ENCODE peak calls at places on chromosome 6, in five cellular contexts. O, W, J, C and Q are unnamed samples.

GRCh38 chr6:55636406-55637102 is 57.6 kb upstream of the HMGCLL1 start:
- DNase-seq in O (no peak), W (no peak), J (no peak), C (no peak), Q (no peak)

GRCh38 chr6:14965340-14966102 is 280.3 kb upstream of the JARID2 start:
- DNase-seq in O (no peak), W (no peak), J (no peak), C (no peak), Q (no peak)

GRCh38 chr6:43450699-43451131 is 4.6 kb downstream of the DLK2 start:
- DNase-seq in O (no peak), W (no peak), J (no peak), C (no peak), Q (no peak)

GRCh38 chr6:34414999-34415858 is 10.6 kb downstream of the RPS10 start:
- DNase-seq in O (peak; percentile 79), W (peak; percentile 54), J (peak; percentile 42), C (no peak), Q (peak; percentile 44)

GRCh38 chr6:4819706-4820283 is 43.6 kb downstream of the CDYL start:
- DNase-seq in O (no peak), W (no peak), J (no peak), C (no peak), Q (no peak)

GRCh38 chr6:141677598-141678211 is 455.0 kb upstream of the GJE1 start:
- DNase-seq in O (no peak), W (no peak), J (no peak), C (no peak), Q (no peak)

GRCh38 chr6:17725083-17725482 is 18.4 kb upstream of the NUP153 start:
- DNase-seq in O (no peak), W (no peak), J (peak; percentile 62), C (no peak), Q (no peak)

GRCh38 chr6:11012976-11013375 is 31.1 kb downstream of the ELOVL2 start:
- DNase-seq in O (no peak), W (no peak), J (no peak), C (no peak), Q (no peak)

GRCh38 chr6:119255492-119255891 is 94.1 kb downstream of the MAN1A1 start:
- DNase-seq in O (no peak), W (no peak), J (no peak), C (no peak), Q (no peak)

GRCh38 chr6:126628125-126628524 is 288.2 kb downstream of the CENPW start:
- DNase-seq in O (no peak), W (no peak), J (no peak), C (no peak), Q (no peak)

GRCh38 chr6:408599-409102 is 17.1 kb downstream of the IRF4 start:
- DNase-seq in O (no peak), W (no peak), J (no peak), C (no peak), Q (no peak)

GRCh38 chr6:125169058-125169457 is 15.5 kb downstream of the TPD52L1 start:
- DNase-seq in O (peak; percentile 74), W (no peak), J (no peak), C (no peak), Q (no peak)

GRCh38 chr6:30485236-30485635 is 4.1 kb upstream of the HLA-E start:
- DNase-seq in O (no peak), W (no peak), J (no peak), C (no peak), Q (no peak)

GRCh38 chr6:37406942-37407341 is 26.1 kb upstream of the CMTR1 start:
- DNase-seq in O (no peak), W (no peak), J (no peak), C (no peak), Q (no peak)

GRCh38 chr6:28258877-28259777 is at the start of gene NKAPL:
- DNase-seq in O (peak; percentile 86), W (peak; percentile 75), J (peak; percentile 75), C (peak; percentile 28), Q (peak; percentile 53)

DNA sequence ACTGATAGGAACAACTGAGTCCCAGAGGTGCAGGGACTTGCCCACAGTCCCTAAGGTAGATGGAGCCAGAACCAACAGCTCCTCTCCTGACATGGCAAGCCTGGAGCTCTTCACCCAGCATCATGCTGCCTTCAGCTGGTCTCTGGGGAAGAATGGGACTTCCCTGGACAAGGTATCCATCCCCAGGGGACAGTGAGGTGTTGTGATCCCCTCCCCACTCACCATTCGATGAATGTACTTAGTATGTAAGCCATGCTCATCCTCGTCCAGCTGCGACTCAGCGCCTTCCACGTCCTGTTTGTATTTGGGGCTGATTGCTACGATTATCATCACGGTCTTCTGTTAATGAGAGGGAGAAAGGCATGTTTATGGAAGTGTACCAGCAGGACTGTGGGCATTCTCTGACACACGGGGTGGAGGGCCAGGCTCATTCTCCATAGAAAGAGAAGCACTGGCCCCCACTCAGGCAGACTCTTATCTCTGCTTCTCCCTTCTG is 39.4 kb downstream of the TRAF3IP2 start:
- DNase-seq in O (no peak), W (no peak), J (no peak), C (no peak), Q (no peak)
- H3K27ac ChIP-seq in O (peak overlapping the region; percentile 79), W (no peak overlapping the region), J (peak overlapping the region; percentile 78), C (peak overlapping the region; percentile 43), Q (peak overlapping the region; percentile 54)

GRCh38 chr6:121635355-121635754 is 199.9 kb downstream of the GJA1 start:
- DNase-seq in O (no peak), W (no peak), J (no peak), C (no peak), Q (no peak)
- H3K9me3 ChIP-seq in O (no peaks in the 10 kb centered on the region), W (no peaks in the 10 kb centered on the region), J (no peaks in the 10 kb centered on the region), C (no peaks in the 10 kb centered on the region), Q (no peaks in the 10 kb centered on the region)

DNA sequence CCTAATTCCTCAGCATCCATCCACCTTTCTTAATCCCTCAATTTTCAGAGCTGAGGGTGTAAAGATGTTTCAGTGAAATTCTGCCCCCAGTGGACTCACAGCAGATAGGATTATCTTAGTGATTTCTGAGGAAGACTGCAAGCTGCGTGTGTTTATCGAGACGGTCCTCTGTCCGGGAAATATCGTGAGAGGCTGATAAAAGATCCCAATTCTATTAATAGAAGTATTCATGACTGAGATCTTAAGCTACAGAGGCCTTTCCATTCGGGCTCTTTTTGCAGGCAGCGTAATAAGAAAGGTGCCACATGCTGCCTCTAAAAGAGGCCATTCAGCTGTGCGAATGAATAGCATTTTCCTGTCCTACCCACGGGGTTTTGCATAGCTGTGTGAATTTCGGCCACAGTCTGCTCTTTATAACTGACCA is 209.0 kb downstream of the ARHGAP18 start:
- DNase-seq in O (no peak), W (no peak), J (no peak), C (no peak), Q (no peak)
- H3K27ac ChIP-seq in O (no peak overlapping the region), W (no peak overlapping the region), J (peak overlapping the region; percentile 51), C (no peak overlapping the region), Q (no peak overlapping the region)

GRCh38 chr6:100459291-100459690 is 5.4 kb downstream of the SIM1 start:
- DNase-seq in O (no peak), W (no peak), J (no peak), C (no peak), Q (no peak)
- H3K9me3 ChIP-seq in O (no peaks in the 10 kb centered on the region), W (no peaks in the 10 kb centered on the region), J (no peaks in the 10 kb centered on the region), C (no peaks in the 10 kb centered on the region), Q (no peaks in the 10 kb centered on the region)

DNA sequence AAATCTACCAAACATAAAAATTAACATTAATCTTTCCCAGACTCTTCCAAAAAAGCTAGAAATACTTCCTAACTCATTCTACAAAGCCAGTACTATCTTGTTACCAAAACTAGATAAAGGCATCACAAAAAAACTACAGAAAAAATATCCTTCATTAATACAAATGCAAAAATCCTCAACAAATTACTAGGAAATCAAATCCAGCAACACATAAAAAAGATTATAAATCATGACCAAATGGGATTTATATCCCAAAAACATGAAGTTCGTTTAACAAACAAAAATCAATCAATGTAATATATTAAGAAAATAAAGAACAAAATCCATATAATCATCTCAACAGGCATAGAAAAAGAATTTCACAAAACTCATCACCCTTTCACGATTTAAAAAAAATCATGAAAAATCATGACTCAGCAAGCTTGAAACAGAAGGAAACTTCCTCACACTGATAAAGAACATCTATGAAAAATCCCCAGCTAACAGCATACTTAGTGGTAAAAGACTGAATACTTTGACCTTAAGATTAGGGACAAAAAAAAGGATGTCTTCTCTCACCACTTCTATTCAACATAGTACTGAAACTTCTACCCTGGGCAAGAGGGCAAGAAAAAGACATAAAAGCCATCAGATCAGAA is 43.2 kb downstream of the RANBP9 start:
- DNase-seq in O (no peak), W (no peak), J (no peak), C (no peak), Q (no peak)
- H3K27ac ChIP-seq in O (no peak overlapping the region), W (no peak overlapping the region), J (no peak overlapping the region), C (no peak overlapping the region), Q (no peak overlapping the region)

GRCh38 chr6:138546733-138547185 is 47.5 kb upstream of the NHSL1 start:
- DNase-seq in O (no peak), W (no peak), J (no peak), C (no peak), Q (no peak)
- H3K9me3 ChIP-seq in O (no peaks in the 10 kb centered on the region), W (no peaks in the 10 kb centered on the region), J (no peaks in the 10 kb centered on the region), C (no peaks in the 10 kb centered on the region), Q (no peaks in the 10 kb centered on the region)

GRCh38 chr6:51098801-51099200 is 280.1 kb downstream of the TFAP2B start:
- DNase-seq in O (no peak), W (no peak), J (no peak), C (no peak), Q (no peak)
- H3K27ac ChIP-seq in O (no peak overlapping the region), W (no peak overlapping the region), J (no peak overlapping the region), C (no peak overlapping the region), Q (no peak overlapping the region)